ENCODE peak calls at places on chromosomes 6 and 20, in nine cellular contexts. M, O, X, S, E, W, N, Q and K are unnamed samples.

GRCh38 chr6:144055121-144055931 is 40.0 kb downstream of the SF3B5 start:
- DNase-seq in N (no peak), S (no peak), M (no peak), O (no peak), X (no peak), Q (no peak), W (no peak), E (no peak), K (no peak)

GRCh38 chr6:69216127-69216526 is 580.7 kb downstream of the LMBRD1 start:
- DNase-seq in Q (no peak), S (no peak), W (no peak), X (no peak), N (no peak), E (no peak), O (no peak), M (no peak), K (no peak)

GRCh38 chr6:16804515-16805161 is 43.4 kb upstream of the ATXN1 start:
- DNase-seq in X (no peak), E (no peak), Q (no peak), M (no peak), W (no peak), S (no peak), N (no peak), O (no peak), K (no peak)

GRCh38 chr6:39347906-39348585 is 25.5 kb upstream of the KCNK16 start:
- DNase-seq in M (no peak), N (peak), Q (peak), X (peak), S (peak), W (peak), E (peak), O (peak), K (peak)

GRCh38 chr6:72032056-72032455 is 145.7 kb downstream of the RIMS1 start:
- DNase-seq in O (no peak), E (no peak), W (peak), N (no peak), X (no peak), M (no peak), S (no peak), Q (no peak), K (no peak)

GRCh38 chr6:41682056-41682477 is 43.8 kb downstream of the MDFI start:
- DNase-seq in E (peak), W (peak), O (peak), M (peak), N (peak), S (peak), X (peak), Q (peak), K (peak)

GRCh38 chr6:158559338-158559894 is 475 bp upstream of the TMEM181 start:
- DNase-seq in Q (no peak), S (no peak), M (no peak), W (no peak), N (no peak), X (no peak), E (no peak), O (no peak), K (no peak)

GRCh38 chr6:146914563-146915483 is 289.4 kb upstream of the STXBP5 start:
- DNase-seq in X (no peak), N (no peak), Q (peak), E (peak), S (no peak), W (peak), M (peak), O (no peak), K (no peak)

GRCh38 chr6:140867336-140867735 is 1265.4 kb upstream of the GJE1 start:
- DNase-seq in Q (no peak), N (no peak), M (no peak), E (peak), S (no peak), X (no peak), O (no peak), W (no peak), K (no peak)

GRCh38 chr6:161079566-161080262 is 88.1 kb downstream of the MAP3K4 start:
- DNase-seq in O (no peak), S (no peak), W (peak), X (no peak), E (no peak), N (no peak), Q (no peak), M (no peak), K (no peak)

GRCh38 chr20:13858496-13859270 is 73.9 kb downstream of the NDUFAF5 start:
- DNase-seq in S (no peak), X (no peak), E (no peak), M (no peak), W (no peak), Q (no peak), O (no peak), N (no peak), K (no peak)

GRCh38 chr20:51970858-51971257 is 168.5 kb upstream of the SALL4 start:
- DNase-seq in O (no peak), E (no peak), S (no peak), X (no peak), N (no peak), M (no peak), W (no peak), Q (no peak), K (no peak)

GRCh38 chr6:3165631-3166534 is 8.5 kb upstream of the TUBB2A start:
- DNase-seq in Q (no peak), W (peak), S (no peak), O (no peak), N (no peak), M (no peak), E (peak), X (no peak), K (no peak)